ENCODE peak calls at places on chromosomes 11 and 22, in eight cellular contexts. I is endothelial cell, L is lower lobe of right lung, B is nephron progenitor cell, Z is A549, V is fibroblast of the aortic adventitia, O is PC-3, D is foreskin fibroblast. A is an unnamed sample.

GRCh38 chr22:29992341-29993275 is 87.7 kb upstream of the HORMAD2 start:
- DNase-seq in B (no peak), I (no peak), L (no peak), D (peak), O (peak), V (no peak), Z (no peak), A (no peak)

GRCh38 chr11:88604255-88604654 is 266.7 kb upstream of the CTSC start:
- DNase-seq in Z (no peak), L (no peak), D (peak), O (peak), I (no peak), B (no peak), V (peak), A (no peak)

GRCh38 chr11:420054-420910 is 5.5 kb upstream of the SIGIRR start:
- DNase-seq in D (no peak), Z (no peak), I (no peak), O (no peak), V (no peak), B (peak), L (peak), A (no peak)

GRCh38 chr11:93541884-93542752 is 1.1 kb downstream of the SMCO4 start:
- DNase-seq in O (peak), Z (peak), D (peak), L (peak), B (no peak), V (peak), I (peak), A (peak)

GRCh38 chr11:122748968-122749687 is 89.2 kb upstream of the CRTAM start:
- DNase-seq in Z (no peak), D (peak), B (no peak), O (peak), I (no peak), V (peak), L (no peak), A (no peak)

GRCh38 chr11:110349109-110349996 is 52.9 kb upstream of the RDX start:
- DNase-seq in V (no peak), I (no peak), Z (no peak), L (no peak), B (no peak), O (no peak), D (no peak), A (no peak)

GRCh38 chr11:88709567-88709966 is 356.2 kb downstream of the GRM5 start:
- DNase-seq in I (no peak), L (no peak), Z (no peak), D (peak), V (no peak), B (no peak), O (peak), A (no peak)

GRCh38 chr11:47289856-47290255 is 19.9 kb downstream of the MADD start:
- DNase-seq in O (no peak), Z (no peak), L (no peak), B (no peak), D (no peak), V (no peak), I (no peak), A (no peak)

GRCh38 chr11:107851704-107852315 is 6.8 kb downstream of the SLC35F2 start:
- DNase-seq in O (no peak), L (no peak), I (no peak), D (no peak), Z (no peak), V (no peak), B (no peak), A (no peak)

GRCh38 chr22:22997988-22998387 is 72.3 kb upstream of the GNAZ start:
- DNase-seq in I (no peak), O (no peak), Z (no peak), L (no peak), V (no peak), D (no peak), B (no peak), A (no peak)

GRCh38 chr22:47376901-47377520 is 614.6 kb downstream of the TBC1D22A start:
- DNase-seq in O (no peak), I (no peak), B (no peak), D (peak), L (peak), V (no peak), Z (no peak), A (no peak)

GRCh38 chr11:968822-969221 is 43.2 kb downstream of the AP2A2 start:
- DNase-seq in D (no peak), I (no peak), O (no peak), L (no peak), Z (no peak), V (no peak), B (no peak), A (no peak)

GRCh38 chr22:30261134-30261533 is 5.5 kb downstream of the OSM start:
- DNase-seq in Z (no peak), O (no peak), V (no peak), I (no peak), D (peak), B (no peak), L (no peak), A (no peak)

GRCh38 chr11:129292768-129293167 is 82.9 kb upstream of the BARX2 start:
- DNase-seq in B (no peak), V (no peak), D (no peak), I (no peak), Z (no peak), O (no peak), L (no peak), A (no peak)

GRCh38 chr11:122115520-122116343 is at the start of gene BLID:
- DNase-seq in I (peak), Z (no peak), V (peak), D (peak), O (peak), L (peak), B (peak), A (no peak)

GRCh38 chr11:7088921-7089320 is at the start of gene RBMXL2:
- DNase-seq in B (no peak), V (no peak), L (peak), O (no peak), Z (no peak), D (peak), I (no peak), A (no peak)

GRCh38 chr22:17831527-17832251 is 57.4 kb upstream of the BID start:
- DNase-seq in V (peak), Z (no peak), L (no peak), I (no peak), B (no peak), D (peak), O (no peak), A (no peak)

GRCh38 chr11:120125005-120125404 is 12.9 kb downstream of the TRIM29 start:
- DNase-seq in B (no peak), D (peak), V (no peak), O (peak), L (peak), Z (peak), I (no peak), A (no peak)

GRCh38 chr11:65811764-65812475 is 21.8 kb upstream of the SNX32 start:
- DNase-seq in L (peak), Z (no peak), B (no peak), O (no peak), I (no peak), D (no peak), V (no peak), A (no peak)

GRCh38 chr22:19942071-19942885 is 660 bp upstream of the TXNRD2 start:
- DNase-seq in I (no peak), Z (peak), B (no peak), V (peak), D (peak), L (peak), O (no peak), A (no peak)

GRCh38 chr11:111642521-111642920 is 40.3 kb downstream of the SIK2 start:
- DNase-seq in B (no peak), V (no peak), Z (no peak), L (no peak), D (no peak), O (no peak), I (no peak), A (no peak)

GRCh38 chr11:61854966-61855714 is 27.0 kb downstream of the FADS2 start:
- DNase-seq in D (no peak), B (no peak), O (no peak), Z (no peak), L (no peak), I (no peak), V (no peak), A (no peak)

GRCh38 chr11:64313491-64314145 is 3.7 kb downstream of the TRMT112 start:
- DNase-seq in B (no peak), I (no peak), D (no peak), Z (no peak), O (no peak), V (peak), L (no peak), A (no peak)

GRCh38 chr11:10379022-10379421 is 74.1 kb downstream of the ADM start:
- DNase-seq in B (peak), V (no peak), I (peak), O (peak), Z (peak), D (peak), L (no peak), A (no peak)

GRCh38 chr22:17077255-17077654 is 7.5 kb upstream of the IL17RA start:
- DNase-seq in I (no peak), O (peak), Z (no peak), V (peak), L (no peak), B (no peak), D (peak), A (no peak)

GRCh38 chr11:48148749-48149148 is 67.9 kb upstream of the OR4B1 start:
- DNase-seq in Z (no peak), D (no peak), I (no peak), V (peak), B (no peak), O (peak), L (no peak), A (no peak)

GRCh38 chr11:65946655-65947054 is 1.4 kb downstream of the TSGA10IP start:
- DNase-seq in O (no peak), I (no peak), L (no peak), Z (no peak), B (no peak), V (no peak), D (no peak), A (no peak)

DNA sequence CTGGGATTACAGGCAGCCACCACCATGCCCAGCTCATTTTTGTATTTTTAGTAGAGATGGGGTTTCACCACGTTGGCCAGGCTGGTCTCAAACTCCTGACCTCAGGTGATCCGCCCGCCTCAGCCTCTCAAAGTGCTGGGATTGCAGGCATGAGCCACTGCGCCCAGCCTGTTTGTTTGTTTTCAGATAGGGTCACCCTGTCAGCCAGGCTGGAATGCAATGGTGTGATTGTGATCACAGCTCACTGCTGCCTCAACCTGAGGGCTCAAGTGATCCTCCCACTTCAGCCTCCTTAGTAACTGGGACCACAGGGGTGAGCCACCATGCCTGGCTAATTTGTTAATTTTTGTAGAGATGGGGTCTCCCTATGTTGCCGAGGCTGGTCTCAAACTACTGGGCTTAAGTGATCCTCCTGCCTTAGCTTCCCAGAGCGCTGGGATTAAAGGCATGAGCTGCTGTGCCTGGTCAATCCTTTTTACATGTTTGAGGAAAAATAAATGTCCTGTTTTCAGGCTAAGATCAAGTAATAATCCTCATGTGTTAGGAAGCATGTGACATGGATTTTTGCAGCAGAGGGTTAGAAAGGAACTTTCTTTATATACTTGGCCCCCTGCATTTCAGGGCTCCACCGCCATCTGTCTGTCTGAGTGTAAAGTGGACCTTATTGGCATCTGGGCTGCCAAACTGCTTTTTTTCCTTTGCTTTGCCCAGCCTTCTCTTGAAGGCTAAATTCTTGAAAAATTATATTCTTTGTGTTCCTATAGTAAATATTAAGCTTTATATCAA is 4.8 kb upstream of the SLC3A2 start:
- DNase-seq in L (peak), Z (no peak), V (no peak), B (no peak), I (no peak), D (no peak), O (no peak), A (no peak)
- TF ChIP-seq CTCF in L (no peak), Z (no peak), V (no peak), B (no peak), I (no peak), D (no peak), O (no peak), A (no peak)

DNA sequence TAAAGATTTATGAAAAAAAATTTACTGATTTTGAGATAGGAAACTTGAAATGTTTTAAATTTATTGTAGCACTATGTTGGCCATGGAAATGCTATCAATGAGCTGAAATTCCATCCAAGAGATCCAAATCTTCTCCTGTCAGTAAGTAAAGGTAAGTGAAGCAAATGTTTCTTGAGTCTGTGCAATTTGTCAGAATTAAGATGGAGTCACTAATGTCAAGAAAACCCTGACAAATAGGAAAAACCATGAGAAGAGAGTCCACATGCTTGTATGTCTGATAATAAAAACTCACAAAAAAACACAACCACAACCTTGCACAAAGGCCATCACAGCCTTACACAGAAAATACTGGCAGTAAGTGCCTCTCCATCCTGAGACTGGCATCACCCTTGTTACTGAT is 12.9 kb downstream of the EED start:
- DNase-seq in L (no peak), V (no peak), B (no peak), Z (no peak), O (no peak), D (no peak), I (no peak), A (no peak)
- TF ChIP-seq CTCF in L (no peak), V (no peak), B (no peak), Z (no peak), O (no peak), D (no peak), I (no peak), A (no peak)

GRCh38 chr11:26993965-26994446 is at the start of gene FIBIN:
- DNase-seq in L (peak), Z (no peak), O (no peak), I (peak), B (peak), V (peak), D (peak), A (no peak)

GRCh38 chr11:26996056-26996455 is 2.1 kb downstream of the FIBIN start:
- DNase-seq in I (no peak), Z (no peak), L (no peak), B (no peak), D (peak), V (peak), O (no peak), A (no peak)

GRCh38 chr11:26992031-26992541 is 1.8 kb upstream of the FIBIN start:
- DNase-seq in O (no peak), L (no peak), B (no peak), D (peak), Z (no peak), I (no peak), V (peak), A (no peak)

DNA sequence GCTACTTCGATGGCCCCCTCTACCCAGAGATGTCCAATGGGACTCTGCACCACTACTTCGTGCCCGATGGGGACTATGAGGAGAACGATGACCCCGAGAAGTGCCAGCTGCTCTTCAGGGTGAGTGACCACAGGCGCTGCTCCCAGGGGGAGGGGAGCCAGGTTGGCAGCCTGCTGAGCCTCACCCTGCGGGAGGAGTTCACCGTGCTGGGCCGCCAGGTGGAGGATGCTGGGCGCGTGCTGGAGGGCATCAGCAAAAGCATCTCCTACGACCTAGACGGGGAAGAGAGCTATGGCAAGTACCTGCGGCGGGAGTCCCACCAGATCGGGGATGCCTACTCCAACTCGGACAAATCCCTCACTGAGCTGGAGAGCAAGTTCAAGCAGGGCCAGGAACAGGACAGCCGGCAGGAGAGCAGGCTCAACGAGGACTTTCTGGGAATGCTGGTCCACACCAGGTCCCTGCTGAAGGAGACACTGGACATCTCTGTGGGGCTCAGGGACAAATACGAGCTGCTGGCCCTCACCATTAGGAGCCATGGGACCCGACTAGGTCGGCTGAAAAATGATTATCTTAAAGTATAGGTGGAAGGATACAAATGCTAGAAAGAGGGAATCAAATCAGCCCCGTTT is 783 bp downstream of the FIBIN start:
- DNase-seq in V (no peak), O (no peak), D (no peak), Z (no peak), L (peak), I (no peak), B (no peak), A (no peak)
- TF ChIP-seq CTCF in V (peak), O (no peak), D (no peak), Z (no peak), L (no peak), I (no peak), B (no peak), A (no peak)

GRCh38 chr11:70734379-70734778 is 336.1 kb downstream of the CTTN start:
- DNase-seq in B (no peak), O (no peak), I (no peak), D (no peak), Z (no peak), V (no peak), L (no peak), A (no peak)

GRCh38 chr11:70733327-70734325 is 335.3 kb downstream of the CTTN start:
- DNase-seq in I (no peak), D (no peak), V (no peak), L (peak), O (no peak), B (no peak), Z (no peak), A (no peak)

GRCh38 chr11:70731670-70732492 is 333.6 kb downstream of the CTTN start:
- DNase-seq in L (peak), B (no peak), Z (no peak), V (no peak), D (no peak), I (no peak), O (no peak), A (no peak)

GRCh38 chr11:70730411-70730810 is 332.1 kb downstream of the CTTN start:
- DNase-seq in Z (no peak), L (no peak), B (no peak), O (no peak), V (no peak), D (no peak), I (no peak), A (no peak)

DNA sequence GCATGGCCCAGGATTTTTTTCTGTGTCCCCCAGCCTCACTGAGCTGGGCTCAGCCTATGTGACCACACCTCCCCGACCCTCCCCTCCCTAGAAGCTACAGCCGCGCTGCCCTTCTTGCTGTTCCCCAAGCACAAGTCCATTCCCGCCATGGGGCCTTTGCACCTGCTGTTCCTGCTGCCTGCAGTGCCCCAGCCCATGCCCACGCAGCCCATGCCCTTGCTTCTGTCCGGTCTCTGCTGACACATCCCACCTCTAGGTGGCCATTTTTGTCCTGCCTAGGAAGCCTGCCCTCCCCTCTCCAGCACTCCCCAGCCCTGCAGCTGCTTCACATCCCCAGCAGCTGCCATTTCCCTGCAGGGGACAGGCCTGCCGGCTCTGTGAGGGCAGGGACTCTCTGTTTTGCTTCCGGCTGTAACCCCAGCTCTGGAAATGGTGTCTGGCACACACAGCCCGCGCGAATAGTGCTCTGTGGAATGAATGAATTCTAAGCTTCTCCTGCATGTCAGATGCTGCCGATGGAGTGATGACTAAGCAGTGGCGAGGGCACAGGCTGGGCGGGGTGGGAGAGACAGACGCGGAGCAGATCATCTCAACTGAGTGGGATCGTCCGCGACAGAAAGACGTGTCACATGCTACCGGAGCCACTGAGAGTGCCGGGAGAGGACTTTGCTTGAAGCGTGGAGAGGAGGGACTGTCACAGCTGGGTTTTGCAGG is 334.3 kb downstream of the CTTN start:
- DNase-seq in Z (no peak), L (peak), B (no peak), I (no peak), O (no peak), D (peak), V (no peak), A (no peak)
- TF ChIP-seq CTCF in Z (no peak), L (no peak), B (no peak), I (no peak), O (no peak), D (no peak), V (no peak), A (no peak)

GRCh38 chr11:125887373-125888324 is at the start of gene HYLS1:
- DNase-seq in L (peak), D (peak), Z (peak), I (peak), B (peak), V (peak), O (peak), A (peak)
- TF ChIP-seq CTCF in L (no peak), D (peak), Z (no peak), I (no peak), B (peak), V (peak), O (peak), A (no peak)

GRCh38 chr11:72352859-72353551 is 81.3 kb downstream of the CLPB start:
- DNase-seq in D (peak), Z (no peak), I (peak), B (peak), O (no peak), V (peak), L (no peak), A (no peak)

GRCh38 chr11:72354356-72355115 is 79.8 kb downstream of the CLPB start:
- DNase-seq in D (no peak), V (no peak), B (no peak), L (no peak), I (no peak), Z (peak), O (peak), A (no peak)

GRCh38 chr11:72349616-72350218 is 84.6 kb downstream of the CLPB start:
- DNase-seq in O (no peak), I (no peak), B (no peak), Z (no peak), V (peak), D (no peak), L (no peak), A (no peak)

GRCh38 chr11:72350752-72351151 is 83.6 kb downstream of the CLPB start:
- DNase-seq in L (no peak), I (no peak), Z (no peak), V (peak), D (no peak), O (no peak), B (no peak), A (no peak)

DNA sequence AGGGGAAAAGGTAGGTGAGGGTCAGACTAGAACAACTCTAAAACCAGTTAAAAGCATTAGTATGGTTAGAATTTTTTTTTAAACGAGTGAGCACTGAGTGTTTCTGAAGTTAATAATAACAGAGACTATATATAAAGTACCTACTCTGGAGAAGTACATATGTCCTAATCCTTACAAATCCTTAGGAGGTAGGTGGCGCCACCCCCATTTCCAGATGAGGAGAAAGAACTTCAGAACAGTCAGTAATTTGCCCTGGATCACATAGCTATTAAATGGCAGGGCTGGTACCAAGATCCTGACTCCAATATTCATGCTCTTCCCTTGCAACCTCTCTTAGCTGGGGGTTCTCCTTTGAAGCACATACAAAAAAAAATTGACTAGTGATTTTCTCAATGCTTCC is 80.5 kb downstream of the CLPB start:
- DNase-seq in O (peak), V (no peak), B (no peak), D (peak), I (peak), L (no peak), Z (no peak), A (no peak)
- TF ChIP-seq CTCF in O (peak), V (no peak), B (no peak), D (peak), I (no peak), L (no peak), Z (peak), A (no peak)

A was measured in natural killer cell.